ENCODE peak calls at places on chromosomes 7 and 10, in ten cellular contexts. One of them, this sample, is unnamed.

GRCh38 chr7:148623586-148624282 is 33.2 kb downstream of the C7orf33 start:
- DNase-seq in psoas muscle: no peak
- DNase-seq in fibroblast of lung: peak
- DNase-seq in LoVo: peak
- DNase-seq in GM13977: no peak
- DNase-seq in left colon: no peak
- DNase-seq in nephron progenitor cell: no peak
- DNase-seq in activated CD4-positive, alpha-beta T cell treated with anti-CD3 and anti-CD28 coated beads, Interleukin-2, amount 50 U/mL, for 1 hour: no peak
- DNase-seq in NCI-H1092: no peak
- DNase-seq in body of pancreas: no peak
- DNase-seq in this sample: peak

GRCh38 chr7:36438211-36438610 is 48.5 kb downstream of the ANLN start:
- DNase-seq in nephron progenitor cell: no peak
- DNase-seq in body of pancreas: no peak
- DNase-seq in activated CD4-positive, alpha-beta T cell treated with anti-CD3 and anti-CD28 coated beads, Interleukin-2, amount 50 U/mL, for 1 hour: no peak
- DNase-seq in NCI-H1092: no peak
- DNase-seq in GM13977: no peak
- DNase-seq in fibroblast of lung: no peak
- DNase-seq in psoas muscle: no peak
- DNase-seq in LoVo: no peak
- DNase-seq in left colon: no peak
- DNase-seq in this sample: no peak

GRCh38 chr10:73095479-73096021 is 1.1 kb downstream of the P4HA1 start:
- DNase-seq in NCI-H1092: no peak
- DNase-seq in body of pancreas: peak
- DNase-seq in GM13977: no peak
- DNase-seq in activated CD4-positive, alpha-beta T cell treated with anti-CD3 and anti-CD28 coated beads, Interleukin-2, amount 50 U/mL, for 1 hour: peak
- DNase-seq in LoVo: peak
- DNase-seq in fibroblast of lung: peak
- DNase-seq in left colon: peak
- DNase-seq in nephron progenitor cell: peak
- DNase-seq in psoas muscle: peak
- DNase-seq in this sample: peak

GRCh38 chr7:152115021-152115718 is 89.7 kb downstream of the GALNT11 start:
- DNase-seq in fibroblast of lung: no peak
- DNase-seq in activated CD4-positive, alpha-beta T cell treated with anti-CD3 and anti-CD28 coated beads, Interleukin-2, amount 50 U/mL, for 1 hour: no peak
- DNase-seq in psoas muscle: no peak
- DNase-seq in LoVo: no peak
- DNase-seq in GM13977: no peak
- DNase-seq in nephron progenitor cell: no peak
- DNase-seq in NCI-H1092: no peak
- DNase-seq in left colon: peak
- DNase-seq in body of pancreas: no peak
- DNase-seq in this sample: no peak

GRCh38 chr10:78804356-78805032 is 264.3 kb upstream of the ZMIZ1 start:
- DNase-seq in nephron progenitor cell: no peak
- DNase-seq in GM13977: no peak
- DNase-seq in psoas muscle: peak
- DNase-seq in left colon: no peak
- DNase-seq in NCI-H1092: no peak
- DNase-seq in fibroblast of lung: no peak
- DNase-seq in LoVo: no peak
- DNase-seq in activated CD4-positive, alpha-beta T cell treated with anti-CD3 and anti-CD28 coated beads, Interleukin-2, amount 50 U/mL, for 1 hour: no peak
- DNase-seq in body of pancreas: no peak
- DNase-seq in this sample: no peak

GRCh38 chr10:124351481-124352220 is 67.1 kb downstream of the OAT start:
- DNase-seq in psoas muscle: no peak
- DNase-seq in left colon: no peak
- DNase-seq in body of pancreas: no peak
- DNase-seq in nephron progenitor cell: no peak
- DNase-seq in LoVo: no peak
- DNase-seq in NCI-H1092: no peak
- DNase-seq in activated CD4-positive, alpha-beta T cell treated with anti-CD3 and anti-CD28 coated beads, Interleukin-2, amount 50 U/mL, for 1 hour: no peak
- DNase-seq in GM13977: no peak
- DNase-seq in fibroblast of lung: no peak
- DNase-seq in this sample: no peak

GRCh38 chr7:14196555-14196954 is 207.1 kb upstream of the ETV1 start:
- DNase-seq in nephron progenitor cell: no peak
- DNase-seq in LoVo: no peak
- DNase-seq in NCI-H1092: no peak
- DNase-seq in body of pancreas: no peak
- DNase-seq in activated CD4-positive, alpha-beta T cell treated with anti-CD3 and anti-CD28 coated beads, Interleukin-2, amount 50 U/mL, for 1 hour: no peak
- DNase-seq in fibroblast of lung: peak
- DNase-seq in GM13977: no peak
- DNase-seq in left colon: no peak
- DNase-seq in psoas muscle: no peak
- DNase-seq in this sample: peak

GRCh38 chr10:95241533-95241932 is 47.5 kb downstream of the ACSM6 start:
- DNase-seq in nephron progenitor cell: no peak
- DNase-seq in body of pancreas: no peak
- DNase-seq in LoVo: no peak
- DNase-seq in GM13977: no peak
- DNase-seq in activated CD4-positive, alpha-beta T cell treated with anti-CD3 and anti-CD28 coated beads, Interleukin-2, amount 50 U/mL, for 1 hour: no peak
- DNase-seq in psoas muscle: no peak
- DNase-seq in fibroblast of lung: peak
- DNase-seq in left colon: no peak
- DNase-seq in NCI-H1092: peak
- DNase-seq in this sample: no peak

GRCh38 chr7:124029789-124030188 is 3.1 kb downstream of the TMEM229A start:
- DNase-seq in fibroblast of lung: no peak
- DNase-seq in psoas muscle: no peak
- DNase-seq in NCI-H1092: no peak
- DNase-seq in activated CD4-positive, alpha-beta T cell treated with anti-CD3 and anti-CD28 coated beads, Interleukin-2, amount 50 U/mL, for 1 hour: no peak
- DNase-seq in left colon: no peak
- DNase-seq in LoVo: no peak
- DNase-seq in body of pancreas: no peak
- DNase-seq in nephron progenitor cell: no peak
- DNase-seq in GM13977: no peak
- DNase-seq in this sample: no peak

GRCh38 chr7:72405389-72405788 is 6.7 kb downstream of the CALN1 start:
- DNase-seq in psoas muscle: no peak
- DNase-seq in body of pancreas: no peak
- DNase-seq in nephron progenitor cell: no peak
- DNase-seq in NCI-H1092: no peak
- DNase-seq in fibroblast of lung: no peak
- DNase-seq in activated CD4-positive, alpha-beta T cell treated with anti-CD3 and anti-CD28 coated beads, Interleukin-2, amount 50 U/mL, for 1 hour: no peak
- DNase-seq in GM13977: no peak
- DNase-seq in LoVo: peak
- DNase-seq in left colon: no peak
- DNase-seq in this sample: no peak

GRCh38 chr10:47247190-47248059 is 52.6 kb upstream of the GDF10 start:
- DNase-seq in fibroblast of lung: no peak
- DNase-seq in GM13977: no peak
- DNase-seq in body of pancreas: no peak
- DNase-seq in activated CD4-positive, alpha-beta T cell treated with anti-CD3 and anti-CD28 coated beads, Interleukin-2, amount 50 U/mL, for 1 hour: no peak
- DNase-seq in LoVo: no peak
- DNase-seq in nephron progenitor cell: no peak
- DNase-seq in NCI-H1092: no peak
- DNase-seq in left colon: no peak
- DNase-seq in psoas muscle: no peak
- DNase-seq in this sample: no peak

GRCh38 chr10:75042292-75042974 is 69.0 kb upstream of the SAMD8 start:
- DNase-seq in psoas muscle: peak
- DNase-seq in fibroblast of lung: peak
- DNase-seq in body of pancreas: no peak
- DNase-seq in GM13977: no peak
- DNase-seq in left colon: no peak
- DNase-seq in NCI-H1092: no peak
- DNase-seq in activated CD4-positive, alpha-beta T cell treated with anti-CD3 and anti-CD28 coated beads, Interleukin-2, amount 50 U/mL, for 1 hour: no peak
- DNase-seq in LoVo: no peak
- DNase-seq in nephron progenitor cell: no peak
- DNase-seq in this sample: peak

GRCh38 chr10:50594012-50594411 is 29.7 kb downstream of the SGMS1 start:
- DNase-seq in body of pancreas: no peak
- DNase-seq in psoas muscle: no peak
- DNase-seq in GM13977: no peak
- DNase-seq in nephron progenitor cell: no peak
- DNase-seq in left colon: no peak
- DNase-seq in LoVo: no peak
- DNase-seq in activated CD4-positive, alpha-beta T cell treated with anti-CD3 and anti-CD28 coated beads, Interleukin-2, amount 50 U/mL, for 1 hour: no peak
- DNase-seq in NCI-H1092: peak
- DNase-seq in fibroblast of lung: peak
- DNase-seq in this sample: peak

GRCh38 chr10:77877461-77878344 is 48.9 kb downstream of the DLG5 start:
- DNase-seq in GM13977: peak
- DNase-seq in activated CD4-positive, alpha-beta T cell treated with anti-CD3 and anti-CD28 coated beads, Interleukin-2, amount 50 U/mL, for 1 hour: no peak
- DNase-seq in body of pancreas: peak
- DNase-seq in fibroblast of lung: peak
- DNase-seq in left colon: no peak
- DNase-seq in nephron progenitor cell: peak
- DNase-seq in LoVo: no peak
- DNase-seq in psoas muscle: peak
- DNase-seq in NCI-H1092: no peak
- DNase-seq in this sample: peak

GRCh38 chr10:31604646-31605170 is 285.7 kb downstream of the ZEB1 start:
- DNase-seq in left colon: no peak
- DNase-seq in NCI-H1092: no peak
- DNase-seq in body of pancreas: no peak
- DNase-seq in GM13977: no peak
- DNase-seq in psoas muscle: no peak
- DNase-seq in LoVo: no peak
- DNase-seq in activated CD4-positive, alpha-beta T cell treated with anti-CD3 and anti-CD28 coated beads, Interleukin-2, amount 50 U/mL, for 1 hour: no peak
- DNase-seq in fibroblast of lung: no peak
- DNase-seq in nephron progenitor cell: no peak
- DNase-seq in this sample: no peak

GRCh38 chr7:73830872-73831655 is at the start of gene CLDN4:
- DNase-seq in fibroblast of lung: no peak
- DNase-seq in activated CD4-positive, alpha-beta T cell treated with anti-CD3 and anti-CD28 coated beads, Interleukin-2, amount 50 U/mL, for 1 hour: no peak
- DNase-seq in LoVo: peak
- DNase-seq in GM13977: no peak
- DNase-seq in left colon: peak
- DNase-seq in NCI-H1092: peak
- DNase-seq in body of pancreas: peak
- DNase-seq in psoas muscle: no peak
- DNase-seq in nephron progenitor cell: peak
- DNase-seq in this sample: no peak

GRCh38 chr7:71776726-71777125 is 635.4 kb downstream of the CALN1 start:
- DNase-seq in activated CD4-positive, alpha-beta T cell treated with anti-CD3 and anti-CD28 coated beads, Interleukin-2, amount 50 U/mL, for 1 hour: no peak
- DNase-seq in body of pancreas: no peak
- DNase-seq in NCI-H1092: no peak
- DNase-seq in nephron progenitor cell: no peak
- DNase-seq in GM13977: no peak
- DNase-seq in LoVo: no peak
- DNase-seq in left colon: no peak
- DNase-seq in psoas muscle: no peak
- DNase-seq in fibroblast of lung: no peak
- DNase-seq in this sample: no peak

GRCh38 chr7:46854958-46855473 is 726.9 kb downstream of the TNS3 start:
- DNase-seq in NCI-H1092: no peak
- DNase-seq in body of pancreas: no peak
- DNase-seq in GM13977: no peak
- DNase-seq in psoas muscle: no peak
- DNase-seq in fibroblast of lung: peak
- DNase-seq in nephron progenitor cell: no peak
- DNase-seq in LoVo: no peak
- DNase-seq in left colon: no peak
- DNase-seq in activated CD4-positive, alpha-beta T cell treated with anti-CD3 and anti-CD28 coated beads, Interleukin-2, amount 50 U/mL, for 1 hour: no peak
- DNase-seq in this sample: peak

GRCh38 chr7:4882169-4882741 is 1.3 kb downstream of the RADIL start:
- DNase-seq in GM13977: no peak
- DNase-seq in left colon: peak
- DNase-seq in psoas muscle: peak
- DNase-seq in body of pancreas: peak
- DNase-seq in activated CD4-positive, alpha-beta T cell treated with anti-CD3 and anti-CD28 coated beads, Interleukin-2, amount 50 U/mL, for 1 hour: no peak
- DNase-seq in NCI-H1092: no peak
- DNase-seq in fibroblast of lung: peak
- DNase-seq in LoVo: no peak
- DNase-seq in nephron progenitor cell: peak
- DNase-seq in this sample: peak

GRCh38 chr7:40232242-40232929 is 97.6 kb downstream of the SUGCT start:
- DNase-seq in activated CD4-positive, alpha-beta T cell treated with anti-CD3 and anti-CD28 coated beads, Interleukin-2, amount 50 U/mL, for 1 hour: no peak
- DNase-seq in fibroblast of lung: peak
- DNase-seq in NCI-H1092: peak
- DNase-seq in body of pancreas: no peak
- DNase-seq in LoVo: peak
- DNase-seq in nephron progenitor cell: peak
- DNase-seq in psoas muscle: no peak
- DNase-seq in GM13977: peak
- DNase-seq in left colon: peak
- DNase-seq in this sample: peak

GRCh38 chr7:5695037-5695708 is 86.3 kb downstream of the RNF216 start:
- DNase-seq in body of pancreas: no peak
- DNase-seq in psoas muscle: no peak
- DNase-seq in NCI-H1092: no peak
- DNase-seq in nephron progenitor cell: no peak
- DNase-seq in GM13977: peak
- DNase-seq in left colon: peak
- DNase-seq in fibroblast of lung: peak
- DNase-seq in activated CD4-positive, alpha-beta T cell treated with anti-CD3 and anti-CD28 coated beads, Interleukin-2, amount 50 U/mL, for 1 hour: peak
- DNase-seq in LoVo: no peak
- DNase-seq in this sample: peak

This sample was measured in HCEC 1CT.